ENCODE peak calls at places on chromosomes 5 and 9, in seven cellular contexts. D, H, X, Y, U, L and B are unnamed samples.

GRCh38 chr5:51881901-51882300 is 498.7 kb downstream of the ISL1 start:
- DNase-seq in D (no peak), H (no peak), X (no peak), Y (no peak), U (no peak), L (no peak), B (no peak)

GRCh38 chr5:174773371-174773770 is 49.0 kb downstream of the MSX2 start:
- DNase-seq in D (no peak), H (no peak), X (no peak), Y (no peak), U (no peak), L (no peak), B (no peak)

GRCh38 chr5:149488645-149489306 is 62.5 kb downstream of the CSNK1A1 start:
- DNase-seq in D (no peak), H (no peak), X (no peak), Y (no peak), U (no peak), L (no peak), B (no peak)

GRCh38 chr9:115590016-115590415 is 472.1 kb upstream of the TNC start:
- DNase-seq in D (no peak), H (no peak), X (no peak), Y (no peak), U (no peak), L (no peak), B (no peak)

GRCh38 chr9:89922099-89922498 is 317.3 kb downstream of the GADD45G start:
- DNase-seq in D (no peak), H (peak), X (peak), Y (no peak), U (no peak), L (no peak), B (no peak)

GRCh38 chr5:93311825-93312224 is 269.2 kb downstream of the NR2F1-AS1 start:
- DNase-seq in D (no peak), H (no peak), X (peak), Y (no peak), U (no peak), L (no peak), B (no peak)

GRCh38 chr5:112063191-112063590 is 306.2 kb upstream of the NREP start:
- DNase-seq in D (no peak), H (no peak), X (no peak), Y (no peak), U (no peak), L (no peak), B (no peak)

GRCh38 chr5:142900926-142901325 is 130.7 kb downstream of the ARHGAP26 start:
- DNase-seq in D (no peak), H (no peak), X (no peak), Y (no peak), U (no peak), L (no peak), B (no peak)

GRCh38 chr5:137498301-137498735 is 808 bp downstream of the SPOCK1 start:
- DNase-seq in D (no peak), H (peak), X (no peak), Y (no peak), U (no peak), L (no peak), B (peak)

GRCh38 chr9:99322299-99322698 is 100.2 kb downstream of the SEC61B start:
- DNase-seq in D (no peak), H (no peak), X (no peak), Y (no peak), U (no peak), L (no peak), B (no peak)

GRCh38 chr9:122109035-122109813 is 16.1 kb upstream of the TTLL11 start:
- DNase-seq in D (no peak), H (no peak), X (no peak), Y (no peak), U (no peak), L (no peak), B (no peak)

GRCh38 chr9:19424176-19424779 is 15.5 kb downstream of the ACER2 start:
- DNase-seq in D (no peak), H (no peak), X (no peak), Y (no peak), U (no peak), L (no peak), B (no peak)

GRCh38 chr5:9094582-9094981 is 451.3 kb downstream of the SEMA5A start:
- DNase-seq in D (no peak), H (no peak), X (no peak), Y (no peak), U (no peak), L (no peak), B (no peak)

GRCh38 chr5:16057277-16057676 is 122.3 kb downstream of the MARCHF11 start:
- DNase-seq in D (no peak), H (no peak), X (no peak), Y (no peak), U (no peak), L (no peak), B (no peak)

GRCh38 chr5:66987949-66988838 is 208.4 kb downstream of the CD180 start:
- DNase-seq in D (no peak), H (no peak), X (peak), Y (no peak), U (no peak), L (no peak), B (peak)